ENCODE peak calls at places on chromosomes 11 and 22, in six cellular contexts. Q is endothelial cell of umbilical vein; G is CD8-positive, alpha-beta T cell; N is fibroblast of lung; H is AG04450; S is Caco-2. M is an unnamed sample. For H3K9me3, the result is how much of the 10 kb centered on the place peaks cover.

GRCh38 chr22:35986085-35986484 is 42.5 kb downstream of the RBFOX2 start:
- DNase-seq in S (no peak), N (peak), G (no peak), Q (peak), H (no peak), M (no peak)

GRCh38 chr11:118152552-118153471 is at the start of gene SCN4B:
- DNase-seq in G (no peak), Q (peak), N (peak), S (peak), H (peak), M (peak)

GRCh38 chr11:46436113-46436512 is 44.5 kb upstream of the CHRM4 start:
- DNase-seq in G (no peak), Q (no peak), N (no peak), S (no peak), H (no peak), M (no peak)

GRCh38 chr11:125242141-125242780 is 77.7 kb downstream of the PKNOX2 start:
- DNase-seq in N (no peak), G (no peak), S (no peak), Q (peak), H (no peak), M (no peak)

GRCh38 chr22:39994566-39995345 is at the start of gene FAM83F:
- DNase-seq in S (peak), H (no peak), N (no peak), G (peak), Q (no peak), M (peak)

GRCh38 chr11:119907122-119907933 is 178.3 kb upstream of the NECTIN1 start:
- DNase-seq in S (peak), Q (no peak), H (no peak), G (no peak), N (no peak), M (no peak)

GRCh38 chr11:111836766-111837165 is 34.6 kb downstream of the ALG9 start:
- DNase-seq in H (no peak), G (no peak), N (peak), S (no peak), Q (no peak), M (no peak)

GRCh38 chr11:31821779-31822574 is 10.9 kb upstream of the PAX6 start:
- DNase-seq in N (no peak), H (no peak), G (no peak), Q (no peak), S (no peak), M (no peak)

GRCh38 chr11:20459865-20460264 is 72.3 kb downstream of the PRMT3 start:
- DNase-seq in S (no peak), G (no peak), N (no peak), H (no peak), Q (peak), M (no peak)

GRCh38 chr11:39777035-39777434 is 1682.4 kb downstream of the LRRC4C start:
- DNase-seq in H (no peak), G (no peak), N (no peak), Q (no peak), S (no peak), M (no peak)

GRCh38 chr11:26137651-26138050 is 194.3 kb upstream of the ANO3 start:
- DNase-seq in N (no peak), S (no peak), H (no peak), G (no peak), Q (no peak), M (no peak)

GRCh38 chr11:69972351-69972802 is 105.7 kb upstream of the ANO1 start:
- DNase-seq in S (no peak), Q (no peak), H (no peak), N (no peak), G (no peak), M (no peak)

GRCh38 chr11:47499614-47500013 is 50.7 kb upstream of the RAPSN start:
- DNase-seq in S (no peak), Q (no peak), H (no peak), G (no peak), N (no peak), M (no peak)

GRCh38 chr22:25402501-25403283 is 161.8 kb upstream of the GRK3 start:
- DNase-seq in S (no peak), N (peak), H (no peak), Q (no peak), G (no peak), M (no peak)

GRCh38 chr11:3231851-3232744 is at the start of gene MRGPRE:
- DNase-seq in N (no peak), S (no peak), G (no peak), H (no peak), Q (no peak), M (no peak)

GRCh38 chr11:101870510-101870909 is 44.3 kb upstream of the CEP126 start:
- DNase-seq in Q (peak), N (peak), S (no peak), G (no peak), H (no peak), M (no peak)

GRCh38 chr11:119340335-119341221 is at the start of gene C1QTNF5:
- DNase-seq in G (no peak), S (no peak), H (no peak), N (peak), Q (peak), M (no peak)

GRCh38 chr11:90220391-90220790 is 2.5 kb downstream of the CHORDC1 start:
- DNase-seq in H (no peak), N (peak), Q (peak), G (no peak), S (no peak), M (no peak)

GRCh38 chr11:119262668-119263351 is 54.1 kb downstream of the MCAM start:
- DNase-seq in Q (peak), G (no peak), H (no peak), N (peak), S (no peak), M (no peak)

GRCh38 chr11:125069796-125070195 is 6.7 kb downstream of the SLC37A2 start:
- DNase-seq in N (no peak), Q (no peak), H (no peak), G (no peak), S (no peak), M (no peak)

GRCh38 chr11:132028380-132029240 is 658.2 kb downstream of the NTM start:
- DNase-seq in G (no peak), Q (peak), H (no peak), N (no peak), S (peak), M (no peak)

GRCh38 chr11:34926831-34927132 is 10.4 kb downstream of the PDHX start:
- DNase-seq in N (peak), H (no peak), S (no peak), G (no peak), Q (no peak), M (no peak)

GRCh38 chr11:86949995-86950993 is 4.9 kb downstream of the FZD4 start:
- DNase-seq in Q (peak), S (no peak), N (no peak), H (no peak), G (no peak), M (no peak)

GRCh38 chr11:93959663-93960062 is 61.5 kb upstream of the HEPHL1 start:
- DNase-seq in H (no peak), N (no peak), Q (no peak), G (no peak), S (no peak), M (no peak)

GRCh38 chr22:35174398-35174797 is 82.9 kb upstream of the HMGXB4 start:
- DNase-seq in Q (no peak), S (no peak), H (no peak), N (no peak), G (no peak), M (no peak)

GRCh38 chr11:70307176-70307575 is 36.7 kb downstream of the PPFIA1 start:
- DNase-seq in H (no peak), S (no peak), G (no peak), Q (peak), N (peak), M (no peak)

GRCh38 chr11:41848349-41848748 is 388.9 kb upstream of the LRRC4C start:
- DNase-seq in G (no peak), N (no peak), Q (no peak), H (no peak), S (no peak), M (no peak)

GRCh38 chr11:70111269-70112016 is 33.3 kb downstream of the ANO1 start:
- DNase-seq in H (peak), S (no peak), N (peak), G (no peak), Q (no peak), M (no peak)

GRCh38 chr22:38066381-38067027 is 9.3 kb downstream of the PICK1 start:
- DNase-seq in N (no peak), S (no peak), G (no peak), H (no peak), Q (no peak), M (no peak)

GRCh38 chr11:76153609-76153949 is 52.7 kb downstream of the WNT11 start:
- DNase-seq in S (peak), H (no peak), G (no peak), Q (no peak), N (peak), M (no peak)

GRCh38 chr22:46178755-46179505 is 28.6 kb downstream of the PPARA start:
- DNase-seq in S (no peak), N (no peak), H (no peak), Q (no peak), G (no peak), M (no peak)

GRCh38 chr22:36471341-36471821 is 10.1 kb downstream of the TXN2 start:
- DNase-seq in S (no peak), G (no peak), Q (no peak), H (no peak), N (peak), M (no peak)

GRCh38 chr11:22225190-22225589 is 32.3 kb downstream of the ANO5 start:
- DNase-seq in S (no peak), Q (no peak), G (no peak), N (no peak), H (no peak), M (no peak)

GRCh38 chr11:120562806-120563425 is 51.4 kb downstream of the GRIK4 start:
- DNase-seq in S (peak), H (no peak), G (no peak), N (peak), Q (no peak), M (no peak)

GRCh38 chr11:72129381-72129780 is 6.1 kb upstream of the FOLR3 start:
- DNase-seq in Q (no peak), G (no peak), H (no peak), N (no peak), S (no peak), M (no peak)
- H3K9me3 ChIP-seq in Q (under half), G (under half), H (under half), N (under half), S (under half), M (under half)

GRCh38 chr11:44631831-44632230 is 66.4 kb downstream of the CD82 start:
- DNase-seq in S (peak), Q (no peak), N (no peak), H (no peak), G (peak), M (no peak)
- H3K9me3 ChIP-seq in S (under half), Q (under half), N (under half), H (under half), G (under half), M (under half)

GRCh38 chr11:33697997-33698396 is 2.6 kb downstream of the C11orf91 start:
- DNase-seq in H (no peak), G (no peak), S (no peak), N (no peak), Q (no peak), M (no peak)

GRCh38 chr11:33696931-33697638 is 3.5 kb downstream of the C11orf91 start:
- DNase-seq in N (no peak), Q (no peak), H (no peak), G (no peak), S (no peak), M (no peak)

GRCh38 chr11:33700425-33701271 is at the start of gene C11orf91:
- DNase-seq in Q (peak), H (peak), S (peak), N (peak), G (peak), M (peak)

GRCh38 chr11:33699515-33700424 is 856 bp downstream of the C11orf91 start:
- DNase-seq in H (no peak), N (no peak), G (no peak), Q (no peak), S (no peak), M (no peak)

DNA sequence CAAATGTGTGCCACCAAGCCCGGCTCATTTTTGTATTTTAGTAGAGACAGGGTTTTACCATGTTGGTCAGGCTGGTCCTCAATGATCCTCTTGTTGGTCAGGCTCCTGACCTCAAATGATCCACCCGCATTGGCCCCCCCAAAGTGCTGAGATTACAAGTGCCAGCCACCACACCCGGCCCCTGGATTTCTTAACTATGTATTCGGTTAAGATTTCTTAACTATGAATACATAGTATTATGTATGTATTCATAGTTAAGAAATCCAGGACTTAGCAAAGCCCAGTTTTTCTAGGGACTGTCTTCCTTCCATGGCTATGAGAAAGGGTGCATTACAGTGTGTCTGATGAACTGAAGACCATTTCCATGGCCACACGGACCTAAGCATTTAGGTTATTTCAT is 1.7 kb downstream of the C11orf91 start:
- DNase-seq in S (no peak), H (no peak), G (no peak), Q (no peak), N (no peak), M (no peak)
- H3K9me3 ChIP-seq in S (under half), H (under half), G (under half), Q (under half), N (under half), M (under half)

GRCh38 chr11:4569075-4569474 is 12.5 kb upstream of the OR52I2 start:
- DNase-seq in H (no peak), Q (no peak), N (no peak), G (no peak), S (no peak), M (no peak)
- H3K9me3 ChIP-seq in H (under half), Q (under half), N (under half), G (under half), S (under half), M (under half)

GRCh38 chr22:30969532-30970355 is 679 bp downstream of the TUG1 start:
- DNase-seq in Q (peak), G (peak), S (peak), N (peak), H (no peak), M (no peak)
- H3K9me3 ChIP-seq in Q (under half), G (half or more), S (under half), N (under half), H (under half), M (under half)

DNA sequence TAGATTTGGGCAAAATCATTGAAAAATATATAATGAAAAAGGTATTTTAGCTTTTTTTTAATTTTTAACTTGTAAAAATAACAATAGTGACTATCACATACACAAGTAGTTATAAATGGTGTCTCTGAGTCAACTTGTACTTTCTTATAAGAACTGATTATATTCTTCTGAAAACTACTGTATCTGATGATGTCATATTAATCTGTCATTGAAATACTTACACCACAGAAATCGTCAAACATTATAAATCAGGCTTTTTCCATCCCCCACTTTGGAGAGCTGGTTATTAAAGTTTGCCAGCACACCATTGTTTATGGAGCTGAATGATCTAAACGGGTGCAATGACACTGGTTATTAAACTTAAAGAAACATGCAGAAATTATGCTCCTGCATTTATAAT is 1259.6 kb upstream of the CNTN5 start:
- DNase-seq in N (no peak), H (no peak), G (no peak), S (no peak), Q (no peak), M (no peak)
- H3K9me3 ChIP-seq in N (under half), H (under half), G (under half), S (under half), Q (under half), M (under half)

GRCh38 chr22:47333625-47334024 is 571.2 kb downstream of the TBC1D22A start:
- DNase-seq in S (no peak), G (no peak), Q (peak), N (peak), H (peak), M (no peak)

GRCh38 chr22:47337161-47337621 is 574.7 kb downstream of the TBC1D22A start:
- DNase-seq in G (no peak), S (no peak), Q (peak), N (peak), H (peak), M (no peak)

GRCh38 chr22:47334596-47334995 is 572.1 kb downstream of the TBC1D22A start:
- DNase-seq in N (no peak), S (no peak), G (no peak), H (no peak), Q (no peak), M (no peak)

GRCh38 chr22:47335958-47336357 is 573.5 kb downstream of the TBC1D22A start:
- DNase-seq in S (no peak), N (no peak), Q (no peak), G (no peak), H (no peak), M (no peak)

GRCh38 chr22:47335460-47335859 is 573.0 kb downstream of the TBC1D22A start:
- DNase-seq in Q (no peak), H (no peak), S (no peak), G (no peak), N (no peak), M (no peak)
- H3K9me3 ChIP-seq in Q (under half), H (under half), S (under half), G (under half), N (under half), M (under half)

GRCh38 chr22:44802071-44802700 is 49.8 kb downstream of the ARHGAP8 start:
- DNase-seq in Q (no peak), H (no peak), S (no peak), G (no peak), N (no peak), M (no peak)
- H3K9me3 ChIP-seq in Q (under half), H (under half), S (under half), G (under half), N (under half), M (under half)